ENCODE peak calls at places on chromosomes 13 and 19, in seven cellular contexts. P is H54, R is left kidney, E is endothelial cell, B is HL-60, U is endodermal cell, W is kidney epithelial cell. C is an unnamed sample.
A peak's percentile ranks its signal among the peaks of the same experiment; 100 is the strongest.

GRCh38 chr13:22173605-22174004 is 502.7 kb downstream of the FGF9 start:
- DNase-seq in P (peak; percentile 0), R (no peak), E (no peak), B (no peak), U (no peak), W (peak; percentile 50), C (no peak)

GRCh38 chr19:39246951-39247669 is 1.5 kb downstream of the IFNL4 start:
- DNase-seq in P (no peak), R (peak; percentile 89), E (peak; percentile 30), B (no peak), U (peak; percentile 90), W (no peak), C (no peak)

GRCh38 chr13:103133551-103133950 is 67.3 kb upstream of the SLC10A2 start:
- DNase-seq in P (no peak), R (no peak), E (no peak), B (no peak), U (no peak), W (no peak), C (no peak)

GRCh38 chr19:18300930-18301717 is 19.7 kb upstream of the JUND start:
- DNase-seq in P (peak; percentile 91), R (no peak), E (no peak), B (no peak), U (peak; percentile 54), W (no peak), C (no peak)

GRCh38 chr13:54004026-54004699 is 975.5 kb downstream of the OLFM4 start:
- DNase-seq in P (no peak), R (no peak), E (no peak), B (peak; percentile 72), U (no peak), W (no peak), C (no peak)

GRCh38 chr19:13029893-13030292 is 34.6 kb downstream of the NFIX start:
- DNase-seq in P (no peak), R (no peak), E (peak; percentile 44), B (peak; percentile 37), U (peak; percentile 79), W (no peak), C (no peak)

GRCh38 chr19:13396256-13397080 is 109.8 kb downstream of the CACNA1A start:
- DNase-seq in P (peak; percentile 42), R (peak; percentile 64), E (peak; percentile 64), B (no peak), U (peak; percentile 92), W (peak; percentile 23), C (no peak)

GRCh38 chr13:76620036-76620435 is 266.2 kb downstream of the KCTD12 start:
- DNase-seq in P (no peak), R (no peak), E (no peak), B (no peak), U (no peak), W (no peak), C (no peak)

GRCh38 chr13:64675256-64675892 is 2554.8 kb downstream of the PCDH9 start:
- DNase-seq in P (peak; percentile 10), R (no peak), E (no peak), B (no peak), U (no peak), W (no peak), C (no peak)

GRCh38 chr13:113086991-113087922 is 18.3 kb upstream of the F7 start:
- DNase-seq in P (no peak), R (peak; percentile 45), E (no peak), B (no peak), U (no peak), W (no peak), C (no peak)

GRCh38 chr13:42355118-42355840 is 83.3 kb downstream of the AKAP11 start:
- DNase-seq in P (no peak), R (no peak), E (no peak), B (no peak), U (no peak), W (no peak), C (no peak)

GRCh38 chr19:40588926-40589569 is 12.1 kb upstream of the LTBP4 start:
- DNase-seq in P (no peak), R (no peak), E (no peak), B (no peak), U (no peak), W (no peak), C (no peak)

GRCh38 chr13:40123962-40124647 is 468.6 kb downstream of the COG6 start:
- DNase-seq in P (no peak), R (no peak), E (no peak), B (no peak), U (no peak), W (no peak), C (no peak)

GRCh38 chr13:31334547-31334946 is 134.8 kb downstream of the B3GLCT start:
- DNase-seq in P (no peak), R (no peak), E (no peak), B (peak; percentile 77), U (no peak), W (no peak), C (no peak)

GRCh38 chr13:93794197-93794885 is 567.7 kb downstream of the GPC6 start:
- DNase-seq in P (no peak), R (no peak), E (no peak), B (no peak), U (no peak), W (no peak), C (no peak)

GRCh38 chr13:40402931-40403412 is 263.5 kb downstream of the FOXO1 start:
- DNase-seq in P (no peak), R (peak; percentile 54), E (no peak), B (no peak), U (peak; percentile 58), W (peak; percentile 37), C (no peak)

GRCh38 chr13:20442798-20443381 is 82.8 kb downstream of the CRYL1 start:
- DNase-seq in P (no peak), R (peak; percentile 60), E (no peak), B (no peak), U (no peak), W (no peak), C (no peak)

GRCh38 chr13:50400930-50401553 is 385.8 kb downstream of the KCNRG start:
- DNase-seq in P (peak; percentile 10), R (no peak), E (no peak), B (no peak), U (no peak), W (peak; percentile 58), C (no peak)

GRCh38 chr13:28805193-28805819 is 14.8 kb upstream of the MTUS2 start:
- DNase-seq in P (no peak), R (peak; percentile 19), E (peak; percentile 59), B (peak; percentile 43), U (peak; percentile 89), W (no peak), C (no peak)

GRCh38 chr19:2446390-2446789 is 10.4 kb downstream of the LMNB2 start:
- DNase-seq in P (no peak), R (peak; percentile 79), E (no peak), B (peak; percentile 87), U (no peak), W (no peak), C (no peak)

GRCh38 chr13:30708541-30708940 is 26.8 kb upstream of the ALOX5AP start:
- DNase-seq in P (no peak), R (no peak), E (no peak), B (no peak), U (no peak), W (no peak), C (no peak)

GRCh38 chr13:50910483-50910805 is 853 bp downstream of the RNASEH2B start:
- DNase-seq in P (peak; percentile 10), R (peak; percentile 75), E (peak; percentile 23), B (peak; percentile 66), U (peak; percentile 80), W (no peak), C (no peak)

GRCh38 chr13:84137292-84137691 is 255.0 kb upstream of the SLITRK1 start:
- DNase-seq in P (no peak), R (no peak), E (no peak), B (no peak), U (no peak), W (no peak), C (no peak)

GRCh38 chr19:40619333-40620160 is 18.4 kb downstream of the LTBP4 start:
- DNase-seq in P (no peak), R (no peak), E (no peak), B (no peak), U (no peak), W (no peak), C (no peak)

GRCh38 chr13:72808917-72809500 is 27.1 kb downstream of the PIBF1 start:
- DNase-seq in P (no peak), R (peak; percentile 13), E (no peak), B (no peak), U (no peak), W (no peak), C (no peak)

GRCh38 chr19:45471866-45472556 is 4.2 kb downstream of the FOSB start:
- DNase-seq in P (no peak), R (no peak), E (no peak), B (no peak), U (no peak), W (no peak), C (no peak)

GRCh38 chr19:51150627-51151026 is 8.5 kb downstream of the SIGLEC7 start:
- DNase-seq in P (no peak), R (no peak), E (no peak), B (no peak), U (no peak), W (no peak), C (no peak)

GRCh38 chr19:45283443-45284033 is 32.5 kb downstream of the MARK4 start:
- DNase-seq in P (no peak), R (no peak), E (no peak), B (peak; percentile 5), U (no peak), W (no peak), C (no peak)

GRCh38 chr19:18109363-18109730 is 11.8 kb downstream of the MAST3 start:
- DNase-seq in P (no peak), R (no peak), E (no peak), B (no peak), U (no peak), W (no peak), C (no peak)

GRCh38 chr13:32581177-32581786 is 5.0 kb upstream of the PDS5B start:
- DNase-seq in P (no peak), R (peak; percentile 46), E (no peak), B (no peak), U (no peak), W (no peak), C (no peak)

GRCh38 chr13:94312511-94313191 is 166.8 kb downstream of the DCT start:
- DNase-seq in P (no peak), R (peak; percentile 84), E (no peak), B (no peak), U (no peak), W (no peak), C (no peak)

GRCh38 chr19:6044056-6044805 is 66.1 kb downstream of the RFX2 start:
- DNase-seq in P (no peak), R (no peak), E (no peak), B (no peak), U (peak; percentile 41), W (no peak), C (no peak)

C was measured in GM18507.